ENCODE peak calls at places on chromosome 21, in ten cellular contexts. K is Calu3; M is brain pericyte; H is stimulated activated CD4-positive, alpha-beta T cell treated with anti-CD3 and anti-CD28 coated beads, Interleukin-15, amount 100 ng/mL, for 1 hour; B is iris pigment epithelial cell; J is activated CD4-positive, alpha-beta T cell treated with anti-CD3 and anti-CD28 coated beads, Interleukin-2, amount 50 U/mL, for 1 hour; Q is AG20443; Z is mucosa of gallbladder; E is naive thymus-derived CD8-positive, alpha-beta T cell; I is NCI-H2081. O is an unnamed sample.

GRCh38 chr21:42362198-42362597 is 4.1 kb downstream of the TFF1 start:
- DNase-seq in Q (no peak), I (no peak), M (no peak), K (no peak), J (no peak), Z (no peak), H (no peak), B (no peak), E (no peak), O (no peak)

GRCh38 chr21:34737115-34737514 is 68.3 kb downstream of the CLIC6 start:
- DNase-seq in M (no peak), I (no peak), Z (no peak), H (no peak), B (no peak), J (no peak), K (no peak), E (no peak), Q (peak), O (no peak)

GRCh38 chr21:36696640-36697472 is 2.1 kb upstream of the SIM2 start:
- DNase-seq in K (no peak), Z (no peak), J (no peak), E (no peak), I (no peak), B (no peak), Q (no peak), H (no peak), M (no peak), O (no peak)

GRCh38 chr21:39712976-39713375 is 32.0 kb upstream of the IGSF5 start:
- DNase-seq in B (no peak), J (no peak), H (no peak), I (no peak), K (peak), Z (no peak), E (no peak), M (no peak), Q (no peak), O (no peak)

GRCh38 chr21:25670726-25671125 is 31.7 kb downstream of the JAM2 start:
- DNase-seq in K (no peak), H (no peak), M (no peak), Z (no peak), B (peak), I (no peak), Q (peak), E (no peak), J (no peak), O (no peak)

GRCh38 chr21:44618909-44619308 is 7.0 kb downstream of the KRTAP10-8 start:
- DNase-seq in J (peak), K (no peak), Q (no peak), B (no peak), M (no peak), E (peak), H (peak), I (no peak), Z (peak), O (no peak)

GRCh38 chr21:17463441-17463840 is 49.4 kb upstream of the CXADR start:
- DNase-seq in E (no peak), K (no peak), I (no peak), M (no peak), B (peak), H (no peak), Z (no peak), J (no peak), Q (peak), O (no peak)

GRCh38 chr21:38911523-38912354 is 106.0 kb downstream of the ETS2 start:
- DNase-seq in M (no peak), K (no peak), E (no peak), J (no peak), B (no peak), Q (no peak), H (no peak), I (no peak), Z (peak), O (no peak)

GRCh38 chr21:14901482-14901958 is 163.3 kb downstream of the NRIP1 start:
- DNase-seq in B (peak), K (peak), Q (no peak), J (no peak), M (no peak), E (no peak), H (no peak), Z (no peak), I (no peak), O (no peak)